ENCODE peak calls at places on chromosome 1, in nine cellular contexts. One of them, this sample, is unnamed.

GRCh38 chr1:198763298-198763714 is 124.5 kb downstream of the PTPRC start:
- DNase-seq in stimulated activated CD8-positive, alpha-beta memory T cell treated with anti-CD3 and anti-CD28 coated beads, Interleukin-7, amount 100 ng/mL, for 24 hours: no peak
- DNase-seq in HTR-8/SVneo: no peak
- DNase-seq in anterior cingulate cortex: no peak
- DNase-seq in effector CD8-positive, alpha-beta T cell: no peak
- DNase-seq in activated CD4-positive, alpha-beta T cell treated with anti-CD3 and anti-CD28 coated beads, Interleukin-2, amount 50 U/mL, for 1 hour: no peak
- DNase-seq in CD8-positive, alpha-beta T cell: no peak
- DNase-seq in lung microvascular endothelial cell: peak
- DNase-seq in NCI-H1092: no peak
- DNase-seq in this sample: no peak

GRCh38 chr1:19209990-19210771 is at the start of gene UBR4:
- DNase-seq in HTR-8/SVneo: peak
- DNase-seq in stimulated activated CD8-positive, alpha-beta memory T cell treated with anti-CD3 and anti-CD28 coated beads, Interleukin-7, amount 100 ng/mL, for 24 hours: peak
- DNase-seq in anterior cingulate cortex: peak
- DNase-seq in effector CD8-positive, alpha-beta T cell: peak
- DNase-seq in lung microvascular endothelial cell: peak
- DNase-seq in activated CD4-positive, alpha-beta T cell treated with anti-CD3 and anti-CD28 coated beads, Interleukin-2, amount 50 U/mL, for 1 hour: peak
- DNase-seq in NCI-H1092: peak
- DNase-seq in CD8-positive, alpha-beta T cell: peak
- DNase-seq in this sample: peak

GRCh38 chr1:55155522-55155921 is 59.6 kb downstream of the USP24 start:
- DNase-seq in CD8-positive, alpha-beta T cell: no peak
- DNase-seq in NCI-H1092: no peak
- DNase-seq in HTR-8/SVneo: no peak
- DNase-seq in anterior cingulate cortex: peak
- DNase-seq in lung microvascular endothelial cell: peak
- DNase-seq in effector CD8-positive, alpha-beta T cell: no peak
- DNase-seq in activated CD4-positive, alpha-beta T cell treated with anti-CD3 and anti-CD28 coated beads, Interleukin-2, amount 50 U/mL, for 1 hour: no peak
- DNase-seq in stimulated activated CD8-positive, alpha-beta memory T cell treated with anti-CD3 and anti-CD28 coated beads, Interleukin-7, amount 100 ng/mL, for 24 hours: no peak
- DNase-seq in this sample: peak

GRCh38 chr1:12186277-12186985 is 19.6 kb downstream of the TNFRSF1B start:
- DNase-seq in effector CD8-positive, alpha-beta T cell: no peak
- DNase-seq in anterior cingulate cortex: no peak
- DNase-seq in HTR-8/SVneo: no peak
- DNase-seq in CD8-positive, alpha-beta T cell: no peak
- DNase-seq in NCI-H1092: no peak
- DNase-seq in lung microvascular endothelial cell: no peak
- DNase-seq in activated CD4-positive, alpha-beta T cell treated with anti-CD3 and anti-CD28 coated beads, Interleukin-2, amount 50 U/mL, for 1 hour: no peak
- DNase-seq in stimulated activated CD8-positive, alpha-beta memory T cell treated with anti-CD3 and anti-CD28 coated beads, Interleukin-7, amount 100 ng/mL, for 24 hours: no peak
- DNase-seq in this sample: no peak

GRCh38 chr1:155950829-155951228 is 9.4 kb downstream of the RXFP4 start:
- DNase-seq in activated CD4-positive, alpha-beta T cell treated with anti-CD3 and anti-CD28 coated beads, Interleukin-2, amount 50 U/mL, for 1 hour: no peak
- DNase-seq in NCI-H1092: no peak
- DNase-seq in CD8-positive, alpha-beta T cell: peak
- DNase-seq in anterior cingulate cortex: no peak
- DNase-seq in effector CD8-positive, alpha-beta T cell: no peak
- DNase-seq in HTR-8/SVneo: no peak
- DNase-seq in stimulated activated CD8-positive, alpha-beta memory T cell treated with anti-CD3 and anti-CD28 coated beads, Interleukin-7, amount 100 ng/mL, for 24 hours: no peak
- DNase-seq in lung microvascular endothelial cell: no peak
- DNase-seq in this sample: no peak

GRCh38 chr1:183159960-183160359 is 26.1 kb upstream of the LAMC2 start:
- DNase-seq in lung microvascular endothelial cell: no peak
- DNase-seq in activated CD4-positive, alpha-beta T cell treated with anti-CD3 and anti-CD28 coated beads, Interleukin-2, amount 50 U/mL, for 1 hour: no peak
- DNase-seq in anterior cingulate cortex: no peak
- DNase-seq in HTR-8/SVneo: peak
- DNase-seq in stimulated activated CD8-positive, alpha-beta memory T cell treated with anti-CD3 and anti-CD28 coated beads, Interleukin-7, amount 100 ng/mL, for 24 hours: no peak
- DNase-seq in NCI-H1092: no peak
- DNase-seq in CD8-positive, alpha-beta T cell: no peak
- DNase-seq in effector CD8-positive, alpha-beta T cell: no peak
- DNase-seq in this sample: no peak

GRCh38 chr1:12405325-12406217 is 175.7 kb downstream of the VPS13D start:
- DNase-seq in anterior cingulate cortex: no peak
- DNase-seq in effector CD8-positive, alpha-beta T cell: no peak
- DNase-seq in lung microvascular endothelial cell: peak
- DNase-seq in HTR-8/SVneo: no peak
- DNase-seq in NCI-H1092: peak
- DNase-seq in activated CD4-positive, alpha-beta T cell treated with anti-CD3 and anti-CD28 coated beads, Interleukin-2, amount 50 U/mL, for 1 hour: no peak
- DNase-seq in CD8-positive, alpha-beta T cell: no peak
- DNase-seq in stimulated activated CD8-positive, alpha-beta memory T cell treated with anti-CD3 and anti-CD28 coated beads, Interleukin-7, amount 100 ng/mL, for 24 hours: no peak
- DNase-seq in this sample: no peak

GRCh38 chr1:33176362-33176850 is 5.4 kb downstream of the TRIM62 start:
- DNase-seq in HTR-8/SVneo: peak
- DNase-seq in effector CD8-positive, alpha-beta T cell: no peak
- DNase-seq in anterior cingulate cortex: no peak
- DNase-seq in stimulated activated CD8-positive, alpha-beta memory T cell treated with anti-CD3 and anti-CD28 coated beads, Interleukin-7, amount 100 ng/mL, for 24 hours: no peak
- DNase-seq in activated CD4-positive, alpha-beta T cell treated with anti-CD3 and anti-CD28 coated beads, Interleukin-2, amount 50 U/mL, for 1 hour: no peak
- DNase-seq in CD8-positive, alpha-beta T cell: no peak
- DNase-seq in lung microvascular endothelial cell: no peak
- DNase-seq in NCI-H1092: peak
- DNase-seq in this sample: no peak

GRCh38 chr1:22517936-22518335 is 45.4 kb upstream of the EPHA8 start:
- DNase-seq in lung microvascular endothelial cell: peak
- DNase-seq in NCI-H1092: no peak
- DNase-seq in anterior cingulate cortex: no peak
- DNase-seq in stimulated activated CD8-positive, alpha-beta memory T cell treated with anti-CD3 and anti-CD28 coated beads, Interleukin-7, amount 100 ng/mL, for 24 hours: no peak
- DNase-seq in CD8-positive, alpha-beta T cell: no peak
- DNase-seq in HTR-8/SVneo: no peak
- DNase-seq in activated CD4-positive, alpha-beta T cell treated with anti-CD3 and anti-CD28 coated beads, Interleukin-2, amount 50 U/mL, for 1 hour: no peak
- DNase-seq in effector CD8-positive, alpha-beta T cell: no peak
- DNase-seq in this sample: no peak

GRCh38 chr1:37485902-37486679 is 11.7 kb downstream of the ZC3H12A start:
- DNase-seq in stimulated activated CD8-positive, alpha-beta memory T cell treated with anti-CD3 and anti-CD28 coated beads, Interleukin-7, amount 100 ng/mL, for 24 hours: no peak
- DNase-seq in NCI-H1092: no peak
- DNase-seq in lung microvascular endothelial cell: no peak
- DNase-seq in HTR-8/SVneo: no peak
- DNase-seq in anterior cingulate cortex: no peak
- DNase-seq in CD8-positive, alpha-beta T cell: no peak
- DNase-seq in activated CD4-positive, alpha-beta T cell treated with anti-CD3 and anti-CD28 coated beads, Interleukin-2, amount 50 U/mL, for 1 hour: no peak
- DNase-seq in effector CD8-positive, alpha-beta T cell: no peak
- DNase-seq in this sample: no peak

GRCh38 chr1:117628343-117628742 is 22.5 kb downstream of the TENT5C start:
- DNase-seq in stimulated activated CD8-positive, alpha-beta memory T cell treated with anti-CD3 and anti-CD28 coated beads, Interleukin-7, amount 100 ng/mL, for 24 hours: no peak
- DNase-seq in effector CD8-positive, alpha-beta T cell: no peak
- DNase-seq in HTR-8/SVneo: no peak
- DNase-seq in NCI-H1092: no peak
- DNase-seq in activated CD4-positive, alpha-beta T cell treated with anti-CD3 and anti-CD28 coated beads, Interleukin-2, amount 50 U/mL, for 1 hour: no peak
- DNase-seq in lung microvascular endothelial cell: no peak
- DNase-seq in CD8-positive, alpha-beta T cell: no peak
- DNase-seq in anterior cingulate cortex: no peak
- DNase-seq in this sample: no peak

GRCh38 chr1:167373398-167373797 is 144.9 kb downstream of the CD247 start:
- DNase-seq in HTR-8/SVneo: no peak
- DNase-seq in CD8-positive, alpha-beta T cell: no peak
- DNase-seq in stimulated activated CD8-positive, alpha-beta memory T cell treated with anti-CD3 and anti-CD28 coated beads, Interleukin-7, amount 100 ng/mL, for 24 hours: no peak
- DNase-seq in lung microvascular endothelial cell: no peak
- DNase-seq in NCI-H1092: no peak
- DNase-seq in activated CD4-positive, alpha-beta T cell treated with anti-CD3 and anti-CD28 coated beads, Interleukin-2, amount 50 U/mL, for 1 hour: no peak
- DNase-seq in effector CD8-positive, alpha-beta T cell: no peak
- DNase-seq in anterior cingulate cortex: no peak
- DNase-seq in this sample: no peak

GRCh38 chr1:44924835-44925464 is 61.4 kb downstream of the EIF2B3 start:
- DNase-seq in effector CD8-positive, alpha-beta T cell: no peak
- DNase-seq in anterior cingulate cortex: no peak
- DNase-seq in CD8-positive, alpha-beta T cell: no peak
- DNase-seq in activated CD4-positive, alpha-beta T cell treated with anti-CD3 and anti-CD28 coated beads, Interleukin-2, amount 50 U/mL, for 1 hour: no peak
- DNase-seq in stimulated activated CD8-positive, alpha-beta memory T cell treated with anti-CD3 and anti-CD28 coated beads, Interleukin-7, amount 100 ng/mL, for 24 hours: no peak
- DNase-seq in HTR-8/SVneo: peak
- DNase-seq in NCI-H1092: no peak
- DNase-seq in lung microvascular endothelial cell: peak
- DNase-seq in this sample: no peak

GRCh38 chr1:161071886-161072371 is 2.2 kb upstream of the ARHGAP30 start:
- DNase-seq in activated CD4-positive, alpha-beta T cell treated with anti-CD3 and anti-CD28 coated beads, Interleukin-2, amount 50 U/mL, for 1 hour: peak
- DNase-seq in CD8-positive, alpha-beta T cell: peak
- DNase-seq in effector CD8-positive, alpha-beta T cell: peak
- DNase-seq in lung microvascular endothelial cell: peak
- DNase-seq in stimulated activated CD8-positive, alpha-beta memory T cell treated with anti-CD3 and anti-CD28 coated beads, Interleukin-7, amount 100 ng/mL, for 24 hours: no peak
- DNase-seq in NCI-H1092: peak
- DNase-seq in HTR-8/SVneo: peak
- DNase-seq in anterior cingulate cortex: no peak
- DNase-seq in this sample: peak